ENCODE peak calls at places on chromosome 6, in five cellular contexts. P is adrenal gland, I is substantia nigra, E is AG10803, C is NCI-H510A treated with DMSO at 0.1 percent for 48 hours. B is an unnamed sample.

GRCh38 chr6:11462742-11463414 is 74.7 kb upstream of the TMEM170B start:
- DNase-seq in I (no peak), C (no peak), P (no peak), E (no peak), B (no peak)

GRCh38 chr6:108735310-108735990 is 112.8 kb upstream of the ARMC2 start:
- DNase-seq in C (no peak), E (no peak), P (no peak), I (no peak), B (no peak)

GRCh38 chr6:104638841-104639290 is 220.9 kb downstream of the HACE1 start:
- DNase-seq in C (no peak), E (no peak), P (peak; percentile 21), I (no peak), B (no peak)

GRCh38 chr6:168139121-168139520 is 60.1 kb upstream of the FRMD1 start:
- DNase-seq in C (no peak), P (no peak), I (no peak), E (no peak), B (no peak)

GRCh38 chr6:73514746-73515110 is 6.1 kb downstream of the EEF1A1 start:
- DNase-seq in E (no peak), P (no peak), I (no peak), C (no peak), B (no peak)

GRCh38 chr6:86017236-86017635 is 374.6 kb upstream of the SYNCRIP start:
- DNase-seq in P (no peak), I (no peak), E (no peak), C (no peak), B (no peak)

GRCh38 chr6:30685977-30686907 is at the start of gene PPP1R18:
- DNase-seq in P (peak; percentile 83), I (peak; percentile 63), C (peak; percentile 55), E (peak; percentile 65), B (peak; percentile 49)

GRCh38 chr6:46347669-46348068 is 143.6 kb downstream of the RCAN2 start:
- DNase-seq in P (no peak), I (no peak), E (no peak), C (no peak), B (no peak)

GRCh38 chr6:164010446-164011071 is 596.0 kb downstream of the QKI start:
- DNase-seq in E (no peak), P (no peak), I (peak; percentile 35), C (no peak), B (no peak)

GRCh38 chr6:149046164-149046821 is 271.2 kb upstream of the TAB2 start:
- DNase-seq in C (no peak), P (no peak), E (no peak), I (no peak), B (no peak)

GRCh38 chr6:69090132-69090531 is 455.1 kb downstream of the ADGRB3 start:
- DNase-seq in P (no peak), E (peak; percentile 75), C (no peak), I (no peak), B (no peak)

GRCh38 chr6:135434095-135434494 is 63.4 kb downstream of the AHI1 start:
- DNase-seq in P (no peak), E (no peak), C (no peak), I (no peak), B (no peak)

GRCh38 chr6:45739058-45739457 is 276.6 kb downstream of the CLIC5 start:
- DNase-seq in E (no peak), I (no peak), P (no peak), C (no peak), B (no peak)

GRCh38 chr6:19395316-19395715 is 441.9 kb upstream of the ID4 start:
- DNase-seq in E (no peak), C (no peak), I (no peak), P (no peak), B (no peak)

GRCh38 chr6:89597988-89598387 is 40.6 kb downstream of the LYRM2 start:
- DNase-seq in I (no peak), C (peak; percentile 29), P (peak; percentile 12), E (peak; percentile 35), B (no peak)

GRCh38 chr6:157679605-157680580 is 143.2 kb upstream of the SNX9 start:
- DNase-seq in E (peak; percentile 43), C (no peak), P (no peak), I (no peak), B (no peak)

GRCh38 chr6:166712554-166713228 is 85.6 kb upstream of the RPS6KA2 start:
- DNase-seq in P (no peak), E (no peak), I (no peak), C (no peak), B (no peak)

GRCh38 chr6:151675746-151676459 is 131.6 kb upstream of the ESR1 start:
- DNase-seq in P (peak; percentile 27), I (no peak), C (peak; percentile 72), E (no peak), B (no peak)

B was measured in amygdala.